ENCODE peak calls at places on chromosome 6, in seven cellular contexts. I, R, P, T, E, H and M are unnamed samples.

GRCh38 chr6:115613488-115613887 is 447.2 kb downstream of the FRK start:
- DNase-seq in I (no peak), R (no peak), P (no peak), T (no peak), E (no peak), H (peak; percentile 48), M (no peak)

GRCh38 chr6:134732761-134733160 is 217.1 kb downstream of the ALDH8A1 start:
- DNase-seq in I (no peak), R (no peak), P (no peak), T (no peak), E (no peak), H (peak; percentile 53), M (no peak)

GRCh38 chr6:14917511-14917910 is 328.4 kb upstream of the JARID2 start:
- DNase-seq in I (no peak), R (no peak), P (no peak), T (no peak), E (no peak), H (no peak), M (no peak)

GRCh38 chr6:39377530-39377929 is 55.0 kb upstream of the KCNK16 start:
- DNase-seq in I (peak; percentile 93), R (peak; percentile 53), P (peak; percentile 42), T (peak; percentile 88), E (peak; percentile 89), H (peak; percentile 64), M (peak; percentile 15)

GRCh38 chr6:126167726-126168125 is 172.2 kb upstream of the CENPW start:
- DNase-seq in I (no peak), R (no peak), P (no peak), T (no peak), E (no peak), H (no peak), M (no peak)

GRCh38 chr6:37535701-37536461 is 36.2 kb upstream of the CCDC167 start:
- DNase-seq in I (peak; percentile 64), R (no peak), P (peak; percentile 35), T (peak; percentile 43), E (peak; percentile 75), H (peak; percentile 40), M (no peak)

GRCh38 chr6:131954099-131954774 is 3.1 kb upstream of the CCN2 start:
- DNase-seq in I (no peak), R (no peak), P (no peak), T (no peak), E (no peak), H (no peak), M (no peak)

GRCh38 chr6:79167931-79168694 is 66.4 kb downstream of the HMGN3 start:
- DNase-seq in I (no peak), R (no peak), P (peak; percentile 13), T (no peak), E (no peak), H (peak; percentile 44), M (no peak)

GRCh38 chr6:163287626-163288025 is 126.9 kb upstream of the QKI start:
- DNase-seq in I (no peak), R (no peak), P (no peak), T (no peak), E (no peak), H (no peak), M (no peak)

GRCh38 chr6:20814494-20814893 is 280.2 kb downstream of the CDKAL1 start:
- DNase-seq in I (no peak), R (no peak), P (no peak), T (no peak), E (no peak), H (no peak), M (no peak)

GRCh38 chr6:90442366-90442765 is 144.5 kb downstream of the MAP3K7 start:
- DNase-seq in I (no peak), R (no peak), P (no peak), T (no peak), E (peak; percentile 15), H (no peak), M (no peak)

GRCh38 chr6:38599261-38599660 is 40.5 kb downstream of the BTBD9 start:
- DNase-seq in I (no peak), R (no peak), P (no peak), T (no peak), E (no peak), H (no peak), M (no peak)

GRCh38 chr6:150897400-150897943 is 32.0 kb downstream of the MTHFD1L start:
- DNase-seq in I (no peak), R (peak; percentile 7), P (no peak), T (no peak), E (no peak), H (no peak), M (no peak)

GRCh38 chr6:5433324-5433723 is 172.0 kb downstream of the FARS2 start:
- DNase-seq in I (no peak), R (no peak), P (no peak), T (no peak), E (no peak), H (no peak), M (no peak)

GRCh38 chr6:125153541-125154183 is at the start of gene TPD52L1:
- DNase-seq in I (peak; percentile 91), R (peak; percentile 79), P (peak; percentile 74), T (peak; percentile 93), E (peak; percentile 88), H (peak; percentile 81), M (no peak)
- TF ChIP-seq EZH2 in I (no peak), R (no peak), P (no peak), T (no peak), E (no peak), H (no peak), M (no peak)

GRCh38 chr6:26497610-26498009 is 2.5 kb upstream of the BTN1A1 start:
- DNase-seq in I (no peak), R (no peak), P (no peak), T (no peak), E (no peak), H (no peak), M (no peak)

GRCh38 chr6:26502169-26502568 is 2.1 kb downstream of the BTN1A1 start:
- DNase-seq in I (no peak), R (no peak), P (no peak), T (peak; percentile 20), E (peak; percentile 4), H (peak; percentile 40), M (no peak)

GRCh38 chr6:26500102-26500501 is at the start of gene BTN1A1:
- DNase-seq in I (peak; percentile 58), R (no peak), P (no peak), T (no peak), E (no peak), H (no peak), M (no peak)

DNA sequence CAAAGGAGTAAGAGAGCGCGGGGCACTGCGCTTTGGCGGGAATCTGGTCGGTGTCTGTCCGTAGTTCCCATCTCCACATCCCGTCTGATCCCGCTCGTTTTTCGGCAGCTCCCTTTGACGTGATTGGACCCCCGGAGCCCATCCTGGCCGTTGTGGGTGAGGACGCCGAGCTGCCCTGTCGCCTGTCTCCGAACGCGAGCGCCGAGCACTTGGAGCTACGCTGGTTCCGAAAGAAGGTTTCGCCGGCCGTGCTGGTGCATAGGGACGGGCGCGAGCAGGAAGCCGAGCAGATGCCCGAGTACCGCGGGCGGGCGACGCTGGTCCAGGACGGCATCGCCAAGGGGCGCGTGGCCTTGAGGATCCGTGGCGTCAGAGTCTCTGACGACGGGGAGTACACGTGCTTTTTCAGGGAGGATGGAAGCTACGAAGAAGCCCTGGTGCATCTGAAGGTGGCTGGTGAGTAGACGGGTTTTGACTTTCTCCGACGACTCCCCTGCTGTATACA is 1.4 kb downstream of the BTN1A1 start:
- DNase-seq in I (peak; percentile 77), R (no peak), P (no peak), T (peak; percentile 54), E (peak; percentile 66), H (no peak), M (no peak)
- TF ChIP-seq EZH2 in I (peak; percentile 22), R (no peak), P (peak; percentile 80), T (peak; percentile 43), E (peak; percentile 94), H (no peak), M (no peak)

DNA sequence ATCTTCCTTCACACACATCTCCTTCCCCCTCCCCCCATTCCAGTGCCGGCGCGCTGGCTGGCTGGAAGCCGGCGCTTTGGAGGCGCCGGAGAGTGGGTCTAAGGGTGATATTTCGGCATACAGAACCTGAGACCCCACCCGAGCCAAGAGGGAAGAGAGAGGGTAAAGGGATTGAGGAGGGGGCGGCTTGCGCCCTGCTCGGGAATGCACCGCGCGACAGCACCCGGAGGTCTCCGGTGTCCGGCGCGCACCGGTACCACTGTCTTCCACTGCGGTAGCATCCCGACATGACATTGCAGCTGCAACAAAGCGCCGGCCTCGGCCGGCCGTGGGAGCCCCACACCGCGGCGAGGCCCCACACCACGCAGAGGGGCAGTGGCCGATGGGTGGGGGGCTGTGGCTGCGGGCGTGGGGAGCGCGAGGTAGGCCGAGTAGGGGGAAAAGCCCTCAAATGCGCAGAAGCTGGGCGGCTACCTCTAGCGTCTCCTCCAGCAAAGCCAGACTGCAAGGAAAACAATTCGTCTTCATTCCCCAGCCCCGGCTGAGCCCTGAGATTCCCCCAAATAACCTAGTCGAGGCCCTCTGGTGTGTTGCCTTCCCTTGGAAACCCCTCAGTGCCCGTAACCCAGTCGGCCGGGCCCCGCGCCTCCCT is 905 bp downstream of the TNFRSF21 start:
- DNase-seq in I (peak; percentile 43), R (no peak), P (peak; percentile 40), T (peak; percentile 44), E (peak; percentile 70), H (peak; percentile 23), M (no peak)
- TF ChIP-seq EZH2 in I (no peak), R (no peak), P (no peak), T (no peak), E (no peak), H (no peak), M (peak; percentile 84)

GRCh38 chr6:7051780-7052440 is 55.9 kb upstream of the RREB1 start:
- DNase-seq in I (peak; percentile 79), R (no peak), P (no peak), T (peak; percentile 74), E (peak; percentile 78), H (peak; percentile 60), M (peak; percentile 83)

GRCh38 chr6:7053125-7053784 is 54.5 kb upstream of the RREB1 start:
- DNase-seq in I (no peak), R (no peak), P (no peak), T (peak; percentile 16), E (peak; percentile 15), H (no peak), M (no peak)

GRCh38 chr6:7052441-7052936 is 55.3 kb upstream of the RREB1 start:
- DNase-seq in I (peak; percentile 57), R (no peak), P (peak; percentile 7), T (peak; percentile 41), E (peak; percentile 58), H (peak; percentile 67), M (peak; percentile 74)

GRCh38 chr6:7050099-7050498 is 57.7 kb upstream of the RREB1 start:
- DNase-seq in I (no peak), R (no peak), P (no peak), T (no peak), E (no peak), H (no peak), M (no peak)

DNA sequence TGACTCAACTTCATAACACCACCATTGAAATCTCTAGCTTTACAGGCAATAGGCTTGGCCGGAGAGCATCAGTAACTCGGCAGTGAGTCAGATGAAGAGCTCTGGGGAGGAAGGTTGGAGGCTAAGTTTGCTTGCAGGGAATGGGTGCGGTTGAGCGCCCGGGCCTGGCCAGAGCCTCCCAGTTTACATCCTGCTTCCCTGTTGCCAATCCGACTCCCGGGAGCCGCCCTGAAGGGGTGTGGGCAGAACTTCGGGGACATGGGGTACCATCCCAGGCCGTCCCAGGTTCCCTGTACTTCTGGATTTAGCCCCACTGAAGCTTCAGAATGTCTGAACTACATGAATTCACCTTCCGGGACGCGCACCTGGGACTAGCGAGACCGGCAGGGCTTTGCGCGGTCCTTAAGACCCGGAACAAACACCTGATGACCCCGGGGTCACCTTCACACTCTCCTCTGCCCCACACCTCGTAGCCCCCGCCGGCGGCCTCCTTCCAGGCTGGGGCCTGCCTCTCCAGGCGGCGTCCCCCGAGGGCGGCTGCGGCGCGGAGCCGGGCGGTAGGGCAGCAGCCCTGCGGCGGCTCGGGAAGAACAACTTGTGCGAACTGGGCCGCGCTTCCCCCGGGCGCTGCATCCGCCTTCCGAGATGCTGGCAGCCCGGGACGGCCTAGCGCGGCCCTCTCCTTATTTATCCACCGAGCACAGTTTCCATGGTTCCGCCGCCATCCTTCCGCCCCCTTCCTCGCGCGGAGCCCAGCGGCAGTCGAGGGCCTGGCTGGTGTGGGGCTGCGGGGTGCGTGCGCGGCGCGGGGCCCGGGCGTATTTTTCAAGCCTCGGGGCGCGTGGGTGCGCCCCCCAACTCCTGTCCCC is 56.6 kb upstream of the RREB1 start:
- DNase-seq in I (peak; percentile 75), R (no peak), P (no peak), T (peak; percentile 82), E (peak; percentile 71), H (peak; percentile 96), M (no peak)
- TF ChIP-seq EZH2 in I (no peak), R (no peak), P (no peak), T (no peak), E (peak; percentile 76), H (no peak), M (no peak)